ENCODE peak calls at places on chromosomes 1 and 21, in nine cellular contexts. One of them, this sample, is unnamed.

GRCh38 chr1:165597883-165598675 is 33.0 kb upstream of the MGST3 start:
- DNase-seq in mesendoderm: peak
- DNase-seq in adipocyte: peak
- DNase-seq in SK-N-SH: peak
- DNase-seq in IMR-90: peak
- DNase-seq in GM12878: peak
- DNase-seq in GM23248: peak
- DNase-seq in Karpas-422: peak
- DNase-seq in PC-3: peak
- DNase-seq in this sample: peak

GRCh38 chr1:222618001-222618879 is at the start of gene MIA3:
- DNase-seq in mesendoderm: no peak
- DNase-seq in adipocyte: peak
- DNase-seq in SK-N-SH: peak
- DNase-seq in IMR-90: peak
- DNase-seq in GM12878: no peak
- DNase-seq in GM23248: peak
- DNase-seq in Karpas-422: peak
- DNase-seq in PC-3: peak
- DNase-seq in this sample: peak

GRCh38 chr1:156191292-156191954 is 2.5 kb upstream of the SLC25A44 start:
- DNase-seq in mesendoderm: no peak
- DNase-seq in adipocyte: no peak
- DNase-seq in SK-N-SH: no peak
- DNase-seq in IMR-90: no peak
- DNase-seq in GM12878: no peak
- DNase-seq in GM23248: no peak
- DNase-seq in Karpas-422: no peak
- DNase-seq in PC-3: no peak
- DNase-seq in this sample: no peak

GRCh38 chr1:32201011-32201855 is 838 bp downstream of the CCDC28B start:
- DNase-seq in mesendoderm: peak
- DNase-seq in adipocyte: peak
- DNase-seq in SK-N-SH: peak
- DNase-seq in IMR-90: peak
- DNase-seq in GM12878: peak
- DNase-seq in GM23248: peak
- DNase-seq in Karpas-422: peak
- DNase-seq in PC-3: no peak
- DNase-seq in this sample: no peak

GRCh38 chr1:34970829-34971228 is 14.3 kb downstream of the TMEM35B start:
- DNase-seq in mesendoderm: peak
- DNase-seq in adipocyte: no peak
- DNase-seq in SK-N-SH: no peak
- DNase-seq in IMR-90: no peak
- DNase-seq in GM12878: no peak
- DNase-seq in GM23248: no peak
- DNase-seq in Karpas-422: no peak
- DNase-seq in PC-3: peak
- DNase-seq in this sample: no peak

GRCh38 chr1:154720328-154721301 is 112.6 kb upstream of the ADAR start:
- DNase-seq in mesendoderm: no peak
- DNase-seq in adipocyte: no peak
- DNase-seq in SK-N-SH: no peak
- DNase-seq in IMR-90: no peak
- DNase-seq in GM12878: no peak
- DNase-seq in GM23248: peak
- DNase-seq in Karpas-422: no peak
- DNase-seq in PC-3: no peak
- DNase-seq in this sample: no peak

GRCh38 chr1:54335396-54336056 is 70.7 kb downstream of the SSBP3 start:
- DNase-seq in mesendoderm: peak
- DNase-seq in adipocyte: peak
- DNase-seq in SK-N-SH: no peak
- DNase-seq in IMR-90: peak
- DNase-seq in GM12878: no peak
- DNase-seq in GM23248: peak
- DNase-seq in Karpas-422: no peak
- DNase-seq in PC-3: peak
- DNase-seq in this sample: peak

GRCh38 chr21:16086936-16087335 is 357.2 kb downstream of the USP25 start:
- DNase-seq in mesendoderm: no peak
- DNase-seq in adipocyte: no peak
- DNase-seq in SK-N-SH: no peak
- DNase-seq in IMR-90: no peak
- DNase-seq in GM12878: no peak
- DNase-seq in GM23248: no peak
- DNase-seq in Karpas-422: no peak
- DNase-seq in PC-3: no peak
- DNase-seq in this sample: no peak

GRCh38 chr1:66360285-66360724 is 173.6 kb upstream of the SGIP1 start:
- DNase-seq in mesendoderm: no peak
- DNase-seq in adipocyte: no peak
- DNase-seq in SK-N-SH: no peak
- DNase-seq in IMR-90: no peak
- DNase-seq in GM12878: no peak
- DNase-seq in GM23248: no peak
- DNase-seq in Karpas-422: peak
- DNase-seq in PC-3: no peak
- DNase-seq in this sample: no peak

GRCh38 chr1:153260980-153261792 is 1.7 kb downstream of the LORICRIN start:
- DNase-seq in mesendoderm: peak
- DNase-seq in adipocyte: peak
- DNase-seq in SK-N-SH: peak
- DNase-seq in IMR-90: no peak
- DNase-seq in GM12878: no peak
- DNase-seq in GM23248: peak
- DNase-seq in Karpas-422: no peak
- DNase-seq in PC-3: no peak
- DNase-seq in this sample: peak

DNA sequence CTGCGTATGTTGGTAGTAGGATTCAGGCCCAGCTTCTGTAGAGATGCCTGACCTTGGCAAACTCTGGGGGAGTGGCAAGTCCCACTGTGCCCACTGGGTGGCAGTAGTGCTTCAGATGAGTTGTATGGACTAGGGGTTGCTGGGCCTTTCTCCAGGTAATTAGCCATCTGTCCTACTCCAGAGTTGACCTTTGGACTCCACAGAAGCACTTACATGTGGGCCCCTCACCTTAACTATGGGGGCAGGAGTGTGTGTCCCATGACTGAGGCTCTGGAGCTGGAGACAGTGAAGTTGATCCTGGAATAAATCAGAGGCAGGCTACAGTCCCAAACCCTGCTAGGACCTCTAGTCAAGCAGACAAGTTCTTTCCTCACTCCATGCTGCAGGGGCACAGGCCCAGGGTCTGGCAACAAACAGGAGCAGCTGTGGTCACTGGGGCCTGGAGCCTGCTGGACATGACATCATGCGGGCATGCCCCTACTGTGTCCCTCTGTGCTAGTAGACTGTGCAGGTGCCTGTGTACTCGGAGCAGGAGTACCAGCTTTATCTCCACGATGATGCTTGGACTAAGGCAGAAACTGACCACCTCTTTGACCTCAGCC is 4.6 kb downstream of the DMAP1 start:
- DNase-seq in mesendoderm: peak
- DNase-seq in adipocyte: peak
- DNase-seq in SK-N-SH: peak
- DNase-seq in IMR-90: peak
- DNase-seq in GM12878: peak
- DNase-seq in GM23248: peak
- DNase-seq in Karpas-422: peak
- DNase-seq in PC-3: peak
- DNase-seq in this sample: no peak
- H3K9ac ChIP-seq in mesendoderm: no peak
- H3K9ac ChIP-seq in adipocyte: no peak
- H3K9ac ChIP-seq in SK-N-SH: no peak
- H3K9ac ChIP-seq in IMR-90: no peak
- H3K9ac ChIP-seq in GM12878: no peak
- H3K9ac ChIP-seq in GM23248: no peak
- H3K9ac ChIP-seq in Karpas-422: no peak
- H3K9ac ChIP-seq in PC-3: no peak
- H3K9ac ChIP-seq in this sample: no peak

GRCh38 chr1:94004924-94005323 is 95.7 kb upstream of the GCLM start:
- DNase-seq in mesendoderm: no peak
- DNase-seq in adipocyte: no peak
- DNase-seq in SK-N-SH: no peak
- DNase-seq in IMR-90: peak
- DNase-seq in GM12878: no peak
- DNase-seq in GM23248: no peak
- DNase-seq in Karpas-422: no peak
- DNase-seq in PC-3: peak
- DNase-seq in this sample: peak

GRCh38 chr1:94000531-94001282 is 91.5 kb upstream of the GCLM start:
- DNase-seq in mesendoderm: no peak
- DNase-seq in adipocyte: no peak
- DNase-seq in SK-N-SH: no peak
- DNase-seq in IMR-90: no peak
- DNase-seq in GM12878: no peak
- DNase-seq in GM23248: no peak
- DNase-seq in Karpas-422: no peak
- DNase-seq in PC-3: no peak
- DNase-seq in this sample: no peak

GRCh38 chr1:93999806-94000205 is 90.6 kb upstream of the GCLM start:
- DNase-seq in mesendoderm: no peak
- DNase-seq in adipocyte: no peak
- DNase-seq in SK-N-SH: no peak
- DNase-seq in IMR-90: no peak
- DNase-seq in GM12878: no peak
- DNase-seq in GM23248: no peak
- DNase-seq in Karpas-422: no peak
- DNase-seq in PC-3: no peak
- DNase-seq in this sample: no peak

GRCh38 chr1:94001397-94002045 is 92.3 kb upstream of the GCLM start:
- DNase-seq in mesendoderm: no peak
- DNase-seq in adipocyte: no peak
- DNase-seq in SK-N-SH: no peak
- DNase-seq in IMR-90: no peak
- DNase-seq in GM12878: no peak
- DNase-seq in GM23248: no peak
- DNase-seq in Karpas-422: no peak
- DNase-seq in PC-3: no peak
- DNase-seq in this sample: no peak

DNA sequence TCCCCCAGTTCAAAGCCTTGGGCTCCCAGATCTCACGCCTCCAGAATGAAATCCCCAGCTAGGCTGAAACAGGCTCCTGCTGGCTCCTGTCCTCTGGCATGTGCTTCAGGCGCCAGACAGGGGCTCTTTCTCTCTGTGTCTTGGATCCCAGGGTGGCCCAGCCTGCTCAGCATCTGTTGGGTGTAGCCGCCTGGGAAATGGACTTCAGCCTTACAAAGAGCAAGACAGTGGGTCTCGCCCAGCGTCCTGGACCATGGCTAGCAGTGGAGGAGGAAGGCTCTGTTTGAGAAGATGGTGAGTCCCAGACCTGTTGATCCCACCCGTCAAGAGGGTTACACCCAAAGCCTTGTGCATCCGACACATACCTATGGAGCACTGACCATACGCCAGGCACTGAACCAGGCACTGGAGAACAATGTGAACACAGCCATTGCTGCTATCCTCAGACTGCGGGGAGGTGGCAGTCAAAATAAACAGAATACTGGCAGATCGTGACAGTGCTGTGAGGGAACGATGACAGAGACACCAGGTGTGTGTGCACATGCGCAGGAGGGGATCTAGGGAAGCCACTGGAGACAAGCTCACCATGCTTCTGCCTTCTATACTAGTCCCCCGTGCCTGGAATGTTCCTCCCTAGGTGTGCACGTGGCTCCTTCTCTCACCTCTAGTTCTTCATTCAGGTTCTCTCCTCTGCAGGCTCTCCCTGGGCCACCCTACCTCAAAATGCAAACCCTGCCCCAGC is 93.0 kb upstream of the GCLM start:
- DNase-seq in mesendoderm: no peak
- DNase-seq in adipocyte: no peak
- DNase-seq in SK-N-SH: no peak
- DNase-seq in IMR-90: no peak
- DNase-seq in GM12878: no peak
- DNase-seq in GM23248: no peak
- DNase-seq in Karpas-422: no peak
- DNase-seq in PC-3: no peak
- DNase-seq in this sample: no peak
- H3K9ac ChIP-seq in mesendoderm: no peak
- H3K9ac ChIP-seq in adipocyte: no peak
- H3K9ac ChIP-seq in SK-N-SH: no peak
- H3K9ac ChIP-seq in IMR-90: no peak
- H3K9ac ChIP-seq in GM12878: no peak
- H3K9ac ChIP-seq in GM23248: no peak
- H3K9ac ChIP-seq in Karpas-422: no peak
- H3K9ac ChIP-seq in PC-3: no peak
- H3K9ac ChIP-seq in this sample: no peak

GRCh38 chr21:43766734-43767497 is 9.2 kb downstream of the CSTB start:
- DNase-seq in mesendoderm: no peak
- DNase-seq in adipocyte: no peak
- DNase-seq in SK-N-SH: no peak
- DNase-seq in IMR-90: no peak
- DNase-seq in GM12878: no peak
- DNase-seq in GM23248: no peak
- DNase-seq in Karpas-422: no peak
- DNase-seq in PC-3: no peak
- DNase-seq in this sample: no peak
- H3K9ac ChIP-seq in mesendoderm: no peak
- H3K9ac ChIP-seq in adipocyte: no peak
- H3K9ac ChIP-seq in SK-N-SH: no peak
- H3K9ac ChIP-seq in IMR-90: no peak
- H3K9ac ChIP-seq in GM12878: no peak
- H3K9ac ChIP-seq in GM23248: no peak
- H3K9ac ChIP-seq in Karpas-422: no peak
- H3K9ac ChIP-seq in PC-3: peak
- H3K9ac ChIP-seq in this sample: no peak

GRCh38 chr1:27626031-27626935 is 8.7 kb downstream of the FGR start:
- DNase-seq in mesendoderm: no peak
- DNase-seq in adipocyte: no peak
- DNase-seq in SK-N-SH: no peak
- DNase-seq in IMR-90: no peak
- DNase-seq in GM12878: peak
- DNase-seq in GM23248: no peak
- DNase-seq in Karpas-422: no peak
- DNase-seq in PC-3: no peak
- DNase-seq in this sample: no peak

GRCh38 chr1:27622828-27623227 is 12.2 kb downstream of the FGR start:
- DNase-seq in mesendoderm: no peak
- DNase-seq in adipocyte: no peak
- DNase-seq in SK-N-SH: no peak
- DNase-seq in IMR-90: no peak
- DNase-seq in GM12878: no peak
- DNase-seq in GM23248: no peak
- DNase-seq in Karpas-422: no peak
- DNase-seq in PC-3: no peak
- DNase-seq in this sample: no peak

GRCh38 chr1:27627051-27627450 is 7.9 kb downstream of the FGR start:
- DNase-seq in mesendoderm: no peak
- DNase-seq in adipocyte: no peak
- DNase-seq in SK-N-SH: no peak
- DNase-seq in IMR-90: no peak
- DNase-seq in GM12878: no peak
- DNase-seq in GM23248: no peak
- DNase-seq in Karpas-422: no peak
- DNase-seq in PC-3: no peak
- DNase-seq in this sample: no peak

GRCh38 chr1:27623327-27624212 is 11.4 kb downstream of the FGR start:
- DNase-seq in mesendoderm: no peak
- DNase-seq in adipocyte: no peak
- DNase-seq in SK-N-SH: no peak
- DNase-seq in IMR-90: no peak
- DNase-seq in GM12878: no peak
- DNase-seq in GM23248: no peak
- DNase-seq in Karpas-422: no peak
- DNase-seq in PC-3: no peak
- DNase-seq in this sample: no peak

GRCh38 chr1:27624467-27625233 is 10.3 kb downstream of the FGR start:
- DNase-seq in mesendoderm: no peak
- DNase-seq in adipocyte: no peak
- DNase-seq in SK-N-SH: no peak
- DNase-seq in IMR-90: no peak
- DNase-seq in GM12878: peak
- DNase-seq in GM23248: no peak
- DNase-seq in Karpas-422: peak
- DNase-seq in PC-3: no peak
- DNase-seq in this sample: no peak
- H3K9ac ChIP-seq in mesendoderm: no peak
- H3K9ac ChIP-seq in adipocyte: peak
- H3K9ac ChIP-seq in SK-N-SH: no peak
- H3K9ac ChIP-seq in IMR-90: no peak
- H3K9ac ChIP-seq in GM12878: peak
- H3K9ac ChIP-seq in GM23248: no peak
- H3K9ac ChIP-seq in Karpas-422: peak
- H3K9ac ChIP-seq in PC-3: no peak
- H3K9ac ChIP-seq in this sample: no peak